ENCODE peak calls at places on chromosomes 6 and 20, in seven cellular contexts. One of them, this sample, is unnamed.

GRCh38 chr20:59708326-59708725 is 104.0 kb downstream of the PHACTR3 start:
- DNase-seq in MCF 10A: no peak
- DNase-seq in natural killer cell: no peak
- DNase-seq in pancreas: no peak
- DNase-seq in progenitor cell of endocrine pancreas: no peak
- DNase-seq in Peyer's patch: no peak
- DNase-seq in epithelial cell of esophagus: no peak
- DNase-seq in this sample: peak; percentile 13

GRCh38 chr6:105609375-105609991 is 206.6 kb upstream of the PREP start:
- DNase-seq in MCF 10A: no peak
- DNase-seq in natural killer cell: no peak
- DNase-seq in pancreas: no peak
- DNase-seq in progenitor cell of endocrine pancreas: no peak
- DNase-seq in Peyer's patch: peak; percentile 51
- DNase-seq in epithelial cell of esophagus: no peak
- DNase-seq in this sample: no peak

GRCh38 chr6:113870917-113871316 is 13.8 kb downstream of the MARCKS start:
- DNase-seq in MCF 10A: no peak
- DNase-seq in natural killer cell: no peak
- DNase-seq in pancreas: no peak
- DNase-seq in progenitor cell of endocrine pancreas: no peak
- DNase-seq in Peyer's patch: no peak
- DNase-seq in epithelial cell of esophagus: no peak
- DNase-seq in this sample: no peak

GRCh38 chr20:33532753-33533459 is 43.0 kb downstream of the CBFA2T2 start:
- DNase-seq in MCF 10A: no peak
- DNase-seq in natural killer cell: no peak
- DNase-seq in pancreas: no peak
- DNase-seq in progenitor cell of endocrine pancreas: no peak
- DNase-seq in Peyer's patch: no peak
- DNase-seq in epithelial cell of esophagus: no peak
- DNase-seq in this sample: no peak

GRCh38 chr20:57397004-57397692 is 6.0 kb downstream of the RBM38 start:
- DNase-seq in MCF 10A: no peak
- DNase-seq in natural killer cell: no peak
- DNase-seq in pancreas: no peak
- DNase-seq in progenitor cell of endocrine pancreas: no peak
- DNase-seq in Peyer's patch: no peak
- DNase-seq in epithelial cell of esophagus: no peak
- DNase-seq in this sample: no peak

GRCh38 chr20:52783769-52784168 is 188.4 kb upstream of the TSHZ2 start:
- DNase-seq in MCF 10A: peak; percentile 31
- DNase-seq in natural killer cell: no peak
- DNase-seq in pancreas: no peak
- DNase-seq in progenitor cell of endocrine pancreas: no peak
- DNase-seq in Peyer's patch: no peak
- DNase-seq in epithelial cell of esophagus: peak; percentile 27
- DNase-seq in this sample: peak; percentile 6

GRCh38 chr20:32642257-32643046 is 31.3 kb downstream of the C20orf203 start:
- DNase-seq in MCF 10A: no peak
- DNase-seq in natural killer cell: no peak
- DNase-seq in pancreas: no peak
- DNase-seq in progenitor cell of endocrine pancreas: no peak
- DNase-seq in Peyer's patch: no peak
- DNase-seq in epithelial cell of esophagus: no peak
- DNase-seq in this sample: no peak

GRCh38 chr20:14616003-14616402 is 278.6 kb upstream of the FLRT3 start:
- DNase-seq in MCF 10A: no peak
- DNase-seq in natural killer cell: no peak
- DNase-seq in pancreas: no peak
- DNase-seq in progenitor cell of endocrine pancreas: no peak
- DNase-seq in Peyer's patch: no peak
- DNase-seq in epithelial cell of esophagus: peak; percentile 91
- DNase-seq in this sample: peak; percentile 97

GRCh38 chr6:81865712-81866111 is 113.2 kb upstream of the TENT5A start:
- DNase-seq in MCF 10A: peak; percentile 44
- DNase-seq in natural killer cell: no peak
- DNase-seq in pancreas: no peak
- DNase-seq in progenitor cell of endocrine pancreas: no peak
- DNase-seq in Peyer's patch: no peak
- DNase-seq in epithelial cell of esophagus: peak; percentile 59
- DNase-seq in this sample: peak; percentile 73

GRCh38 chr6:54646551-54647300 is 199.8 kb upstream of the FAM83B start:
- DNase-seq in MCF 10A: peak; percentile 1
- DNase-seq in natural killer cell: no peak
- DNase-seq in pancreas: no peak
- DNase-seq in progenitor cell of endocrine pancreas: no peak
- DNase-seq in Peyer's patch: no peak
- DNase-seq in epithelial cell of esophagus: no peak
- DNase-seq in this sample: no peak

GRCh38 chr20:62933966-62934365 is 4.0 kb upstream of the GID8 start:
- DNase-seq in MCF 10A: no peak
- DNase-seq in natural killer cell: no peak
- DNase-seq in pancreas: no peak
- DNase-seq in progenitor cell of endocrine pancreas: no peak
- DNase-seq in Peyer's patch: peak; percentile 32
- DNase-seq in epithelial cell of esophagus: no peak
- DNase-seq in this sample: no peak

GRCh38 chr6:32604434-32604877 is 14.8 kb upstream of the HLA-DRB1 start:
- DNase-seq in MCF 10A: no peak
- DNase-seq in natural killer cell: no peak
- DNase-seq in pancreas: no peak
- DNase-seq in progenitor cell of endocrine pancreas: no peak
- DNase-seq in Peyer's patch: no peak
- DNase-seq in epithelial cell of esophagus: no peak
- DNase-seq in this sample: peak; percentile 59

GRCh38 chr6:56961151-56961550 is 6.2 kb downstream of the BEND6 start:
- DNase-seq in MCF 10A: peak; percentile 33
- DNase-seq in natural killer cell: no peak
- DNase-seq in pancreas: no peak
- DNase-seq in progenitor cell of endocrine pancreas: no peak
- DNase-seq in Peyer's patch: no peak
- DNase-seq in epithelial cell of esophagus: peak; percentile 31
- DNase-seq in this sample: peak; percentile 48

GRCh38 chr6:170278743-170279094 is 12.2 kb downstream of the DLL1 start:
- DNase-seq in MCF 10A: no peak
- DNase-seq in natural killer cell: no peak
- DNase-seq in pancreas: no peak
- DNase-seq in progenitor cell of endocrine pancreas: no peak
- DNase-seq in Peyer's patch: peak; percentile 33
- DNase-seq in epithelial cell of esophagus: no peak
- DNase-seq in this sample: no peak

GRCh38 chr6:25042599-25042936 is 106.8 kb upstream of the RIPOR2 start:
- DNase-seq in MCF 10A: no peak
- DNase-seq in natural killer cell: no peak
- DNase-seq in pancreas: no peak
- DNase-seq in progenitor cell of endocrine pancreas: no peak
- DNase-seq in Peyer's patch: peak; percentile 65
- DNase-seq in epithelial cell of esophagus: no peak
- DNase-seq in this sample: no peak

GRCh38 chr6:118611334-118611733 is 40.1 kb downstream of the CEP85L start:
- DNase-seq in MCF 10A: no peak
- DNase-seq in natural killer cell: no peak
- DNase-seq in pancreas: no peak
- DNase-seq in progenitor cell of endocrine pancreas: no peak
- DNase-seq in Peyer's patch: no peak
- DNase-seq in epithelial cell of esophagus: no peak
- DNase-seq in this sample: no peak

GRCh38 chr6:37696841-37697735 is 595 bp downstream of the MDGA1 start:
- DNase-seq in MCF 10A: no peak
- DNase-seq in natural killer cell: peak; percentile 43
- DNase-seq in pancreas: no peak
- DNase-seq in progenitor cell of endocrine pancreas: peak; percentile 40
- DNase-seq in Peyer's patch: peak; percentile 59
- DNase-seq in epithelial cell of esophagus: peak; percentile 18
- DNase-seq in this sample: no peak
- TF ChIP-seq CTCF in MCF 10A: no peak
- TF ChIP-seq CTCF in natural killer cell: no peak
- TF ChIP-seq CTCF in pancreas: no peak
- TF ChIP-seq CTCF in progenitor cell of endocrine pancreas: peak; percentile 35
- TF ChIP-seq CTCF in Peyer's patch: no peak
- TF ChIP-seq CTCF in epithelial cell of esophagus: no peak
- TF ChIP-seq CTCF in this sample: peak; percentile 14

GRCh38 chr20:13492001-13492480 is 146.7 kb downstream of the TASP1 start:
- DNase-seq in MCF 10A: peak; percentile 77
- DNase-seq in natural killer cell: no peak
- DNase-seq in pancreas: no peak
- DNase-seq in progenitor cell of endocrine pancreas: no peak
- DNase-seq in Peyer's patch: no peak
- DNase-seq in epithelial cell of esophagus: peak; percentile 77
- DNase-seq in this sample: peak; percentile 74
- TF ChIP-seq CTCF in MCF 10A: no peak
- TF ChIP-seq CTCF in natural killer cell: no peak
- TF ChIP-seq CTCF in pancreas: no peak
- TF ChIP-seq CTCF in progenitor cell of endocrine pancreas: peak; percentile 7
- TF ChIP-seq CTCF in Peyer's patch: no peak
- TF ChIP-seq CTCF in epithelial cell of esophagus: peak; percentile 12
- TF ChIP-seq CTCF in this sample: no peak

DNA sequence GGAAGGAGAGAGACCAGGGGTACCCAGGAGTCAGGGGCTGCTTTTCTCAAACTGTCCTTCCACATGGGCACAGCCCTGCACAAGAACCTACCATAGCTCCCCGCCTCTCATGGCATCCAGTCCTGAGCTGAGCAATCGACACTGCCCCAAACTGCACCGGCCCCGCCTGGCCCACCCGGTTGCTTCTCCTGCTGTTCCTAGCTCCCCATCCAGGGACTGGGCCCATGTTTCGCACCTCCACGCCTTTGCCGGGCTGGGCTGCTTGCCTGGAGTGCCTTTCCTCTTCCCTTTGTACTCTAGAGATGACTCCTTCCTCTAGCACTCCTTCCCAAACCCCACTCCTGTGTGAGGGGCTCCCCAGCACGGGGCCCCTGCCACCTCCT is 123.0 kb downstream of the GRM4 start:
- DNase-seq in MCF 10A: no peak
- DNase-seq in natural killer cell: no peak
- DNase-seq in pancreas: no peak
- DNase-seq in progenitor cell of endocrine pancreas: no peak
- DNase-seq in Peyer's patch: no peak
- DNase-seq in epithelial cell of esophagus: no peak
- DNase-seq in this sample: no peak
- TF ChIP-seq CTCF in MCF 10A: no peak
- TF ChIP-seq CTCF in natural killer cell: no peak
- TF ChIP-seq CTCF in pancreas: no peak
- TF ChIP-seq CTCF in progenitor cell of endocrine pancreas: no peak
- TF ChIP-seq CTCF in Peyer's patch: no peak
- TF ChIP-seq CTCF in epithelial cell of esophagus: no peak
- TF ChIP-seq CTCF in this sample: no peak

GRCh38 chr6:160160450-160160849 is 38.8 kb downstream of the SLC22A1 start:
- DNase-seq in MCF 10A: no peak
- DNase-seq in natural killer cell: no peak
- DNase-seq in pancreas: peak; percentile 13
- DNase-seq in progenitor cell of endocrine pancreas: no peak
- DNase-seq in Peyer's patch: no peak
- DNase-seq in epithelial cell of esophagus: peak; percentile 54
- DNase-seq in this sample: peak; percentile 73
- TF ChIP-seq CTCF in MCF 10A: no peak
- TF ChIP-seq CTCF in natural killer cell: no peak
- TF ChIP-seq CTCF in pancreas: no peak
- TF ChIP-seq CTCF in progenitor cell of endocrine pancreas: peak; percentile 26
- TF ChIP-seq CTCF in Peyer's patch: peak; percentile 36
- TF ChIP-seq CTCF in epithelial cell of esophagus: peak; percentile 40
- TF ChIP-seq CTCF in this sample: peak; percentile 41

GRCh38 chr20:44756011-44756688 is 10.5 kb downstream of the KCNK15 start:
- DNase-seq in MCF 10A: no peak
- DNase-seq in natural killer cell: no peak
- DNase-seq in pancreas: no peak
- DNase-seq in progenitor cell of endocrine pancreas: no peak
- DNase-seq in Peyer's patch: no peak
- DNase-seq in epithelial cell of esophagus: no peak
- DNase-seq in this sample: no peak
- TF ChIP-seq CTCF in MCF 10A: no peak
- TF ChIP-seq CTCF in natural killer cell: no peak
- TF ChIP-seq CTCF in pancreas: no peak
- TF ChIP-seq CTCF in progenitor cell of endocrine pancreas: no peak
- TF ChIP-seq CTCF in Peyer's patch: no peak
- TF ChIP-seq CTCF in epithelial cell of esophagus: no peak
- TF ChIP-seq CTCF in this sample: no peak

This sample was measured in bronchial epithelial cell.